ENCODE peak calls at places on chromosomes 3 and 15, in four cellular contexts. One of them, this sample, is unnamed.

GRCh38 chr3:23590874-23591273 is 214.9 kb upstream of the UBE2E1 start:
- DNase-seq in IMR-90: no peak
- DNase-seq in stomach: no peak
- DNase-seq in esophagus squamous epithelium: no peak
- DNase-seq in this sample: no peak

GRCh38 chr3:115381573-115381912 is 234.5 kb upstream of the ZBTB20 start:
- DNase-seq in IMR-90: no peak
- DNase-seq in stomach: no peak
- DNase-seq in esophagus squamous epithelium: no peak
- DNase-seq in this sample: no peak

GRCh38 chr3:46186856-46187700 is 21.0 kb downstream of the CCR1 start:
- DNase-seq in IMR-90: no peak
- DNase-seq in stomach: no peak
- DNase-seq in esophagus squamous epithelium: no peak
- DNase-seq in this sample: no peak

GRCh38 chr3:141094851-141095545 is 43.9 kb downstream of the SPSB4 start:
- DNase-seq in IMR-90: peak; percentile 9
- DNase-seq in stomach: no peak
- DNase-seq in esophagus squamous epithelium: no peak
- DNase-seq in this sample: no peak

GRCh38 chr3:128794788-128795649 is 69.0 kb downstream of the RAB7A start:
- DNase-seq in IMR-90: peak; percentile 61
- DNase-seq in stomach: peak; percentile 48
- DNase-seq in esophagus squamous epithelium: no peak
- DNase-seq in this sample: peak; percentile 34

GRCh38 chr3:155553800-155554199 is 191.1 kb downstream of the PLCH1 start:
- DNase-seq in IMR-90: no peak
- DNase-seq in stomach: no peak
- DNase-seq in esophagus squamous epithelium: no peak
- DNase-seq in this sample: no peak

GRCh38 chr3:194129581-194130133 is 6.3 kb upstream of the HES1 start:
- DNase-seq in IMR-90: no peak
- DNase-seq in stomach: no peak
- DNase-seq in esophagus squamous epithelium: no peak
- DNase-seq in this sample: no peak

GRCh38 chr3:123229145-123229544 is 27.4 kb downstream of the SEC22A start:
- DNase-seq in IMR-90: peak; percentile 2
- DNase-seq in stomach: no peak
- DNase-seq in esophagus squamous epithelium: no peak
- DNase-seq in this sample: no peak

GRCh38 chr3:123336001-123336400 is 112.9 kb downstream of the ADCY5 start:
- DNase-seq in IMR-90: no peak
- DNase-seq in stomach: no peak
- DNase-seq in esophagus squamous epithelium: no peak
- DNase-seq in this sample: no peak

GRCh38 chr15:75606711-75607684 is 18.5 kb downstream of the SNUPN start:
- DNase-seq in IMR-90: peak; percentile 51
- DNase-seq in stomach: no peak
- DNase-seq in esophagus squamous epithelium: no peak
- DNase-seq in this sample: no peak

GRCh38 chr3:31903686-31904431 is 77.2 kb downstream of the OSBPL10 start:
- DNase-seq in IMR-90: no peak
- DNase-seq in stomach: no peak
- DNase-seq in esophagus squamous epithelium: no peak
- DNase-seq in this sample: no peak

GRCh38 chr3:197203714-197204146 is 94.7 kb downstream of the DLG1 start:
- DNase-seq in IMR-90: no peak
- DNase-seq in stomach: no peak
- DNase-seq in esophagus squamous epithelium: no peak
- DNase-seq in this sample: no peak

GRCh38 chr3:16668776-16669545 is 63.7 kb upstream of the DAZL start:
- DNase-seq in IMR-90: no peak
- DNase-seq in stomach: no peak
- DNase-seq in esophagus squamous epithelium: no peak
- DNase-seq in this sample: no peak

GRCh38 chr15:71051539-71051938 is 63.7 kb upstream of the THSD4 start:
- DNase-seq in IMR-90: peak; percentile 94
- DNase-seq in stomach: no peak
- DNase-seq in esophagus squamous epithelium: no peak
- DNase-seq in this sample: no peak

GRCh38 chr3:168865022-168865551 is 769.4 kb upstream of the GOLIM4 start:
- DNase-seq in IMR-90: peak; percentile 48
- DNase-seq in stomach: no peak
- DNase-seq in esophagus squamous epithelium: no peak
- DNase-seq in this sample: no peak

GRCh38 chr3:124345845-124346244 is 353.9 kb upstream of the ROPN1 start:
- DNase-seq in IMR-90: no peak
- DNase-seq in stomach: no peak
- DNase-seq in esophagus squamous epithelium: no peak
- DNase-seq in this sample: no peak

GRCh38 chr3:170502297-170502696 is 83.6 kb downstream of the SLC7A14 start:
- DNase-seq in IMR-90: peak; percentile 19
- DNase-seq in stomach: no peak
- DNase-seq in esophagus squamous epithelium: no peak
- DNase-seq in this sample: no peak

GRCh38 chr3:40872562-40872961 is 326.7 kb upstream of the CTNNB1 start:
- DNase-seq in IMR-90: no peak
- DNase-seq in stomach: no peak
- DNase-seq in esophagus squamous epithelium: no peak
- DNase-seq in this sample: no peak

GRCh38 chr3:195197764-195198423 is 73.1 kb downstream of the XXYLT1 start:
- DNase-seq in IMR-90: peak; percentile 90
- DNase-seq in stomach: peak; percentile 8
- DNase-seq in esophagus squamous epithelium: no peak
- DNase-seq in this sample: peak; percentile 71

GRCh38 chr3:43998841-43999805 is 242.6 kb upstream of the TOPAZ1 start:
- DNase-seq in IMR-90: no peak
- DNase-seq in stomach: no peak
- DNase-seq in esophagus squamous epithelium: no peak
- DNase-seq in this sample: peak; percentile 55

GRCh38 chr3:128080323-128080898 is 28.2 kb downstream of the SEC61A1 start:
- DNase-seq in IMR-90: peak; percentile 98
- DNase-seq in stomach: no peak
- DNase-seq in esophagus squamous epithelium: no peak
- DNase-seq in this sample: peak; percentile 52

GRCh38 chr3:108001457-108001856 is 89.4 kb downstream of the CD47 start:
- DNase-seq in IMR-90: peak; percentile 34
- DNase-seq in stomach: no peak
- DNase-seq in esophagus squamous epithelium: no peak
- DNase-seq in this sample: no peak

GRCh38 chr3:73618461-73618860 is 6.3 kb downstream of the PDZRN3 start:
- DNase-seq in IMR-90: peak; percentile 56
- DNase-seq in stomach: no peak
- DNase-seq in esophagus squamous epithelium: no peak
- DNase-seq in this sample: no peak

GRCh38 chr15:65641723-65642475 is 20.2 kb downstream of the SLC24A1 start:
- DNase-seq in IMR-90: no peak
- DNase-seq in stomach: no peak
- DNase-seq in esophagus squamous epithelium: no peak
- DNase-seq in this sample: no peak

GRCh38 chr3:9080165-9080564 is 116.9 kb upstream of the RAD18 start:
- DNase-seq in IMR-90: peak; percentile 23
- DNase-seq in stomach: no peak
- DNase-seq in esophagus squamous epithelium: no peak
- DNase-seq in this sample: no peak

GRCh38 chr3:101809178-101810022 is 30.4 kb downstream of the NXPE3 start:
- DNase-seq in IMR-90: peak; percentile 56
- DNase-seq in stomach: no peak
- DNase-seq in esophagus squamous epithelium: no peak
- DNase-seq in this sample: no peak

GRCh38 chr15:96474274-96474673 is 143.8 kb downstream of the NR2F2 start:
- DNase-seq in IMR-90: no peak
- DNase-seq in stomach: no peak
- DNase-seq in esophagus squamous epithelium: no peak
- DNase-seq in this sample: no peak

GRCh38 chr3:71504250-71505036 is 79.1 kb downstream of the FOXP1 start:
- DNase-seq in IMR-90: peak; percentile 96
- DNase-seq in stomach: no peak
- DNase-seq in esophagus squamous epithelium: no peak
- DNase-seq in this sample: peak; percentile 56

GRCh38 chr3:125072310-125072709 is 16.5 kb upstream of the HEG1 start:
- DNase-seq in IMR-90: peak; percentile 63
- DNase-seq in stomach: no peak
- DNase-seq in esophagus squamous epithelium: no peak
- DNase-seq in this sample: no peak

GRCh38 chr3:68972358-68972979 is 40.1 kb upstream of the TAFA4 start:
- DNase-seq in IMR-90: peak; percentile 51
- DNase-seq in stomach: no peak
- DNase-seq in esophagus squamous epithelium: no peak
- DNase-seq in this sample: peak; percentile 38

GRCh38 chr3:126607214-126607908 is 47.6 kb downstream of the TXNRD3 start:
- DNase-seq in IMR-90: peak; percentile 77
- DNase-seq in stomach: no peak
- DNase-seq in esophagus squamous epithelium: no peak
- DNase-seq in this sample: peak; percentile 6

GRCh38 chr15:101447168-101447533 is 42.4 kb downstream of the PCSK6 start:
- DNase-seq in IMR-90: no peak
- DNase-seq in stomach: no peak
- DNase-seq in esophagus squamous epithelium: no peak
- DNase-seq in this sample: no peak
- TF ChIP-seq POLR2A in IMR-90: no peak
- TF ChIP-seq POLR2A in stomach: no peak
- TF ChIP-seq POLR2A in esophagus squamous epithelium: no peak
- TF ChIP-seq POLR2A in this sample: no peak

DNA sequence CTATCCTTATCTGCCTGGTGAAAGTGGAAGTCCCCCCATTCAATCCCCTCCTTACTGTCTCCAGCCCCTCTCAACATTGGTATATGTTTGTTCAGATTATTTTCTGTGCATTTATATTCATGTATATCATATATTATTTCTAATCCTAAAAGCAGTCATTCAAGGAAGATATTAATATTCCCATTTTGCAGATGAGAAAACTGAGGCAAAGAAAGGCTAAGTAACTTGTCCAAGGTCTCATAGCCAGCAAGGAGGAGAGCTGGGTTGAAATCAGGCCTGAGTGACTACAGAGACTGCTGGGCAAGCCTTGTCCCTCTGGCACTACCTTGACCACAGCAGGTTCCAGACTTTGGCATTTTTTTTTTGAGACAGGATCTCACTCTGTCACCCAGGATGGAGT is 29.0 kb downstream of the FOXL2NB start:
- DNase-seq in IMR-90: no peak
- DNase-seq in stomach: no peak
- DNase-seq in esophagus squamous epithelium: no peak
- DNase-seq in this sample: no peak
- TF ChIP-seq POLR2A in IMR-90: no peak
- TF ChIP-seq POLR2A in stomach: no peak
- TF ChIP-seq POLR2A in esophagus squamous epithelium: no peak
- TF ChIP-seq POLR2A in this sample: no peak

DNA sequence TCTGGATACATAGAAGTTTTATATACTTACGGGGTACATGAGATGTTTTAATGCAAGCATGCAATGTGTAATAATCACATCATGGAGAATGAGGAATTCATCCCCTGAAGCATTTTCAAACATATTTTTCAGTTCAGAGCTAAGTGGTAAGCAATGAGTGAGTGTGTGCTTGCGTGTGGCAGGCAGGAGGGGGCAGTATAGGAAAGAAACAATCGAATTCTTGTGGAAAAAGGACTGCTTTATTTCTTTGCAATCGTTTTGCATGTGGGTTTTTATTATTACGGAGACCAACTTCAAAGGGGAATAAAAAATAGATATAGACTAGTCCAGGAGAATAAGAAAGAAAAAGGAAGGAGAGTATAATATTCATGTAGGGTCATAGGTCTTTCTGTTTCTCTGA is 271.6 kb downstream of the CHL1 start:
- DNase-seq in IMR-90: no peak
- DNase-seq in stomach: no peak
- DNase-seq in esophagus squamous epithelium: no peak
- DNase-seq in this sample: no peak
- TF ChIP-seq POLR2A in IMR-90: no peak
- TF ChIP-seq POLR2A in stomach: no peak
- TF ChIP-seq POLR2A in esophagus squamous epithelium: no peak
- TF ChIP-seq POLR2A in this sample: no peak

DNA sequence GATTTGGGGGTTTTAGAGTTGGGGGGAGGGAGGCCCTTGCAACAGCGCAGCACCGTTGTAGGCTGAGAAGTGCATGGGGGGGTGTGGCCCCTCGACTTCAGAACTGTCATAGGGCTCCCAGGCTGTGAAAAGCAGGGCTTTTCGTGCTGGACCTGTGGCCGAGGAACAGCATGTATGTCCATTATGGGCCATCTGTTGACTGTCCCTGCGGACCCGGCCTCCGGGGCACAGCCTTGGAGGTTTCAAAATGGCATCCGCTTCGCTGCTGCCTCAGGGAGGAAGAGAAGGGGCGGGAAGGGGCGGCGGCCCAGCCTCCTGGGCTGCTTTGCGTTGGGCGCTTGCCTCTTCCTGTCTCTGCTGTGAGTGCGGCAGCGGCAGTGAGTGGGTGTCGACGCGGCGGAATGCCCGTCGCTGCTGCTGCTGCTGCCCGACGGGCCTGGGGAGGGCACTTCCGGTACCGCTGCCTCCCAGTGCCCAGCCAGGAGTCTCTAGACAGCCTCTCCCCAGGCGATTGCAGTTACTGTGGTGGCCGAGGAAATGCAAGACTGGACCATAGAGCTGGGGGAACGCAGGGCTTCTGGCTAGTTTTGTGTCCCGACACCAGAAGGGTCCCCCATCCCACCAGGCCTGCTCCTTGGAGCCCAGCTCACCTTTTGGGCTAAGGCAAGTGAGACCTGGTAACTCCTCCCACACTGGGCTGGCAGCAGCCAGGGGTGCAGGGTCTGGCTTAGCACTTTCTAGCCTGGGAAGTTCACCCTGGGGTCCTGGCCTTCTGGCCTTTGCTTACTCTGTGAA is 1.9 kb downstream of the GNAI2 start:
- DNase-seq in IMR-90: peak; percentile 82
- DNase-seq in stomach: peak; percentile 77
- DNase-seq in esophagus squamous epithelium: peak; percentile 65
- DNase-seq in this sample: peak; percentile 88
- TF ChIP-seq POLR2A in IMR-90: no peak
- TF ChIP-seq POLR2A in stomach: no peak
- TF ChIP-seq POLR2A in esophagus squamous epithelium: no peak
- TF ChIP-seq POLR2A in this sample: peak; percentile 61

DNA sequence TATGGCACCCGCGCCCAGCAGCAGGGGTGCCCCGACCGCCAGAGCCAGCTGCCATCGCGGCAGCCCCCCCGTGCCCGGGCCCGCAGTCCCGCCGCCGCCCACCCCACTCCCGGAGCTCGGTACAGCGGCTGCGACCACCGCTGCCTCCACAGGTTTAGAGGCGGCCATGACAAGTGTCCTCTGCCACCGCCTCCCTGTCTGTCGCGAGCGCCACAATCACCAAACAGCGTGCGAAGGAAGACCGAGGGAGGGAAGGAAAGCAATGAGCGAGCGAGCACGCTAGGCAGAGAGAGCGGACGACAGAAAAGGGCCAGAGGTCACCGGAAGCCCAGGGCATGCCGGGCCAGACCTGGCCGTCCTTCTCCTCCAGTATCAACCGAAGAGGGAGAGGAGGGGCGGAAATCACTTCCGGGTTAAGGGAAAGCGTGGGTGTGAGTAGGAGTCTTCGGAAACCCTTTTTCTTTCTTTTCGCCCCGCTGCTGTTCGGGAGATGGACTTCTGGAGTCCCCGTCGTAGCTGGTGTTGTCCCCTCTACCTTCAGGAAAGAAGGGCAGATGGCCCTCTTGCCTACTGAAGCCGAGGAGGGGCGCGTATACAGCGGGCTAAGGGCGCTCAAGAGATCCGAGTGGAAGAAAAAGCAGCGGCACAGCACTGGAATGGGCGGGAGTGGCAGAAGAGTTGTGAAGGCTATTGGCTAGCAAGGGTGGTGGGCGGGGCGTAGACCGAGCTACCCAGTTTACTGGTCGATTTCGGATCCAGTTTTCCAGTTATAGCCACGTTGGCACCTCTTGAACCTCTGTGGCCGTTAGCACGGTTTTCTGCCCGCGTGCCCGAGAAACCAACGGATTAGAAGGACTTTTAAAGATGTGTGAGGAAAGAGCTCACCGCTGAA is at the start of the genes LNP1 and TOMM70:
- DNase-seq in IMR-90: peak; percentile 96
- DNase-seq in stomach: peak; percentile 98
- DNase-seq in esophagus squamous epithelium: peak; percentile 79
- DNase-seq in this sample: peak; percentile 85
- TF ChIP-seq POLR2A in IMR-90: peak; percentile 94
- TF ChIP-seq POLR2A in stomach: no peak
- TF ChIP-seq POLR2A in esophagus squamous epithelium: no peak
- TF ChIP-seq POLR2A in this sample: peak; percentile 69